ENCODE peak calls at places on chromosomes 1 and 21, in eight cellular contexts. One of them, this sample, is unnamed.
A peak's percentile ranks its signal among the peaks of the same experiment; 100 is the strongest.

GRCh38 chr1:66752000-66752592 is at the start of gene DYNLT5:
- DNase-seq in fibroblast of lung: peak; percentile 50
- DNase-seq in mammary epithelial cell: no peak
- DNase-seq in neural progenitor cell: peak; percentile 77
- DNase-seq in H1: no peak
- DNase-seq in uterus: peak; percentile 24
- DNase-seq in GM23338: peak; percentile 80
- DNase-seq in left ventricle myocardium inferior: peak; percentile 61
- DNase-seq in this sample: no peak

GRCh38 chr21:35637431-35637830 is 422.9 kb downstream of the SETD4 start:
- DNase-seq in fibroblast of lung: peak; percentile 66
- DNase-seq in mammary epithelial cell: peak; percentile 29
- DNase-seq in neural progenitor cell: no peak
- DNase-seq in H1: no peak
- DNase-seq in uterus: no peak
- DNase-seq in GM23338: no peak
- DNase-seq in left ventricle myocardium inferior: no peak
- DNase-seq in this sample: no peak

GRCh38 chr1:41674501-41674900 is 190.0 kb upstream of the EDN2 start:
- DNase-seq in fibroblast of lung: no peak
- DNase-seq in mammary epithelial cell: no peak
- DNase-seq in neural progenitor cell: no peak
- DNase-seq in H1: no peak
- DNase-seq in uterus: no peak
- DNase-seq in GM23338: no peak
- DNase-seq in left ventricle myocardium inferior: no peak
- DNase-seq in this sample: no peak

GRCh38 chr1:23791434-23792047 is 596 bp downstream of the LYPLA2 start:
- DNase-seq in fibroblast of lung: no peak
- DNase-seq in mammary epithelial cell: peak; percentile 56
- DNase-seq in neural progenitor cell: peak; percentile 60
- DNase-seq in H1: no peak
- DNase-seq in uterus: no peak
- DNase-seq in GM23338: peak; percentile 79
- DNase-seq in left ventricle myocardium inferior: peak; percentile 20
- DNase-seq in this sample: peak; percentile 67

GRCh38 chr1:230498704-230499103 is 72.6 kb upstream of the PGBD5 start:
- DNase-seq in fibroblast of lung: no peak
- DNase-seq in mammary epithelial cell: no peak
- DNase-seq in neural progenitor cell: no peak
- DNase-seq in H1: no peak
- DNase-seq in uterus: no peak
- DNase-seq in GM23338: no peak
- DNase-seq in left ventricle myocardium inferior: no peak
- DNase-seq in this sample: no peak

GRCh38 chr1:230308039-230308438 is 118.1 kb downstream of the PGBD5 start:
- DNase-seq in fibroblast of lung: peak; percentile 65
- DNase-seq in mammary epithelial cell: peak; percentile 94
- DNase-seq in neural progenitor cell: no peak
- DNase-seq in H1: no peak
- DNase-seq in uterus: peak; percentile 91
- DNase-seq in GM23338: no peak
- DNase-seq in left ventricle myocardium inferior: peak; percentile 69
- DNase-seq in this sample: peak; percentile 69

GRCh38 chr1:16163882-16164820 is 8.3 kb upstream of the EPHA2 start:
- DNase-seq in fibroblast of lung: peak; percentile 98
- DNase-seq in mammary epithelial cell: peak; percentile 93
- DNase-seq in neural progenitor cell: peak; percentile 51
- DNase-seq in H1: no peak
- DNase-seq in uterus: peak; percentile 78
- DNase-seq in GM23338: no peak
- DNase-seq in left ventricle myocardium inferior: no peak
- DNase-seq in this sample: peak; percentile 87

GRCh38 chr1:114310771-114311251 is 157.1 kb upstream of the SYT6 start:
- DNase-seq in fibroblast of lung: peak; percentile 51
- DNase-seq in mammary epithelial cell: no peak
- DNase-seq in neural progenitor cell: no peak
- DNase-seq in H1: no peak
- DNase-seq in uterus: no peak
- DNase-seq in GM23338: no peak
- DNase-seq in left ventricle myocardium inferior: no peak
- DNase-seq in this sample: no peak

GRCh38 chr21:45048026-45048698 is 26.2 kb upstream of the ADARB1 start:
- DNase-seq in fibroblast of lung: no peak
- DNase-seq in mammary epithelial cell: no peak
- DNase-seq in neural progenitor cell: no peak
- DNase-seq in H1: no peak
- DNase-seq in uterus: no peak
- DNase-seq in GM23338: no peak
- DNase-seq in left ventricle myocardium inferior: no peak
- DNase-seq in this sample: no peak

GRCh38 chr1:247482747-247483146 is 24.8 kb upstream of the OR2B11 start:
- DNase-seq in fibroblast of lung: no peak
- DNase-seq in mammary epithelial cell: peak; percentile 66
- DNase-seq in neural progenitor cell: no peak
- DNase-seq in H1: no peak
- DNase-seq in uterus: no peak
- DNase-seq in GM23338: no peak
- DNase-seq in left ventricle myocardium inferior: no peak
- DNase-seq in this sample: peak; percentile 32

GRCh38 chr21:35203093-35204021 is 154.3 kb upstream of the RUNX1 start:
- DNase-seq in fibroblast of lung: peak; percentile 85
- DNase-seq in mammary epithelial cell: no peak
- DNase-seq in neural progenitor cell: no peak
- DNase-seq in H1: no peak
- DNase-seq in uterus: no peak
- DNase-seq in GM23338: no peak
- DNase-seq in left ventricle myocardium inferior: no peak
- DNase-seq in this sample: no peak

GRCh38 chr1:19384113-19384512 is 72.0 kb downstream of the SLC66A1 start:
- DNase-seq in fibroblast of lung: no peak
- DNase-seq in mammary epithelial cell: no peak
- DNase-seq in neural progenitor cell: no peak
- DNase-seq in H1: no peak
- DNase-seq in uterus: peak; percentile 87
- DNase-seq in GM23338: no peak
- DNase-seq in left ventricle myocardium inferior: peak; percentile 43
- DNase-seq in this sample: no peak

GRCh38 chr1:247360116-247360898 is 28.6 kb upstream of the ZNF496 start:
- DNase-seq in fibroblast of lung: no peak
- DNase-seq in mammary epithelial cell: no peak
- DNase-seq in neural progenitor cell: no peak
- DNase-seq in H1: no peak
- DNase-seq in uterus: peak; percentile 60
- DNase-seq in GM23338: no peak
- DNase-seq in left ventricle myocardium inferior: no peak
- DNase-seq in this sample: no peak

GRCh38 chr1:25723250-25723880 is 76.6 kb upstream of the SELENON start:
- DNase-seq in fibroblast of lung: no peak
- DNase-seq in mammary epithelial cell: peak; percentile 8
- DNase-seq in neural progenitor cell: no peak
- DNase-seq in H1: no peak
- DNase-seq in uterus: no peak
- DNase-seq in GM23338: peak; percentile 45
- DNase-seq in left ventricle myocardium inferior: no peak
- DNase-seq in this sample: no peak

GRCh38 chr21:23853796-23854379 is 1753.4 kb downstream of the MRPL39 start:
- DNase-seq in fibroblast of lung: peak; percentile 35
- DNase-seq in mammary epithelial cell: no peak
- DNase-seq in neural progenitor cell: no peak
- DNase-seq in H1: no peak
- DNase-seq in uterus: no peak
- DNase-seq in GM23338: peak; percentile 45
- DNase-seq in left ventricle myocardium inferior: no peak
- DNase-seq in this sample: peak; percentile 21

GRCh38 chr1:229430761-229431269 is 3.1 kb downstream of the ACTA1 start:
- DNase-seq in fibroblast of lung: peak; percentile 52
- DNase-seq in mammary epithelial cell: no peak
- DNase-seq in neural progenitor cell: peak; percentile 92
- DNase-seq in H1: peak; percentile 53
- DNase-seq in uterus: no peak
- DNase-seq in GM23338: peak; percentile 94
- DNase-seq in left ventricle myocardium inferior: peak; percentile 69
- DNase-seq in this sample: no peak

GRCh38 chr1:231729541-231729940 is 103.0 kb downstream of the DISC1 start:
- DNase-seq in fibroblast of lung: no peak
- DNase-seq in mammary epithelial cell: no peak
- DNase-seq in neural progenitor cell: no peak
- DNase-seq in H1: no peak
- DNase-seq in uterus: no peak
- DNase-seq in GM23338: no peak
- DNase-seq in left ventricle myocardium inferior: no peak
- DNase-seq in this sample: no peak

GRCh38 chr1:62782197-62782886 is 1.6 kb upstream of the ATG4C start:
- DNase-seq in fibroblast of lung: peak; percentile 74
- DNase-seq in mammary epithelial cell: peak; percentile 50
- DNase-seq in neural progenitor cell: no peak
- DNase-seq in H1: no peak
- DNase-seq in uterus: no peak
- DNase-seq in GM23338: no peak
- DNase-seq in left ventricle myocardium inferior: no peak
- DNase-seq in this sample: no peak

GRCh38 chr1:172342584-172343245 is 77.8 kb upstream of the C1orf105 start:
- DNase-seq in fibroblast of lung: no peak
- DNase-seq in mammary epithelial cell: peak; percentile 13
- DNase-seq in neural progenitor cell: no peak
- DNase-seq in H1: no peak
- DNase-seq in uterus: no peak
- DNase-seq in GM23338: no peak
- DNase-seq in left ventricle myocardium inferior: no peak
- DNase-seq in this sample: no peak

GRCh38 chr1:59076612-59077011 is 220.3 kb upstream of the FGGY start:
- DNase-seq in fibroblast of lung: peak; percentile 55
- DNase-seq in mammary epithelial cell: no peak
- DNase-seq in neural progenitor cell: no peak
- DNase-seq in H1: no peak
- DNase-seq in uterus: no peak
- DNase-seq in GM23338: no peak
- DNase-seq in left ventricle myocardium inferior: no peak
- DNase-seq in this sample: peak; percentile 25

GRCh38 chr1:199954701-199955100 is 72.8 kb upstream of the NR5A2 start:
- DNase-seq in fibroblast of lung: no peak
- DNase-seq in mammary epithelial cell: no peak
- DNase-seq in neural progenitor cell: peak; percentile 70
- DNase-seq in H1: no peak
- DNase-seq in uterus: no peak
- DNase-seq in GM23338: peak; percentile 85
- DNase-seq in left ventricle myocardium inferior: no peak
- DNase-seq in this sample: no peak

GRCh38 chr1:84385347-84385746 is 12.9 kb upstream of the DNASE2B start:
- DNase-seq in fibroblast of lung: no peak
- DNase-seq in mammary epithelial cell: no peak
- DNase-seq in neural progenitor cell: no peak
- DNase-seq in H1: no peak
- DNase-seq in uterus: no peak
- DNase-seq in GM23338: no peak
- DNase-seq in left ventricle myocardium inferior: no peak
- DNase-seq in this sample: no peak
- TF ChIP-seq CTCF in fibroblast of lung: no peak
- TF ChIP-seq CTCF in mammary epithelial cell: no peak
- TF ChIP-seq CTCF in neural progenitor cell: no peak
- TF ChIP-seq CTCF in H1: no peak
- TF ChIP-seq CTCF in uterus: no peak
- TF ChIP-seq CTCF in GM23338: no peak
- TF ChIP-seq CTCF in left ventricle myocardium inferior: no peak
- TF ChIP-seq CTCF in this sample: no peak

GRCh38 chr21:27647401-27647800 is 680.5 kb upstream of the ADAMTS5 start:
- DNase-seq in fibroblast of lung: peak; percentile 15
- DNase-seq in mammary epithelial cell: peak; percentile 40
- DNase-seq in neural progenitor cell: no peak
- DNase-seq in H1: no peak
- DNase-seq in uterus: no peak
- DNase-seq in GM23338: no peak
- DNase-seq in left ventricle myocardium inferior: no peak
- DNase-seq in this sample: no peak

GRCh38 chr21:27649323-27649722 is 682.4 kb upstream of the ADAMTS5 start:
- DNase-seq in fibroblast of lung: peak; percentile 83
- DNase-seq in mammary epithelial cell: peak; percentile 88
- DNase-seq in neural progenitor cell: no peak
- DNase-seq in H1: no peak
- DNase-seq in uterus: no peak
- DNase-seq in GM23338: no peak
- DNase-seq in left ventricle myocardium inferior: no peak
- DNase-seq in this sample: peak; percentile 17

GRCh38 chr21:27648560-27648959 is 681.7 kb upstream of the ADAMTS5 start:
- DNase-seq in fibroblast of lung: peak; percentile 74
- DNase-seq in mammary epithelial cell: peak; percentile 85
- DNase-seq in neural progenitor cell: no peak
- DNase-seq in H1: no peak
- DNase-seq in uterus: no peak
- DNase-seq in GM23338: no peak
- DNase-seq in left ventricle myocardium inferior: no peak
- DNase-seq in this sample: peak; percentile 16

GRCh38 chr21:27647921-27648320 is 681.0 kb upstream of the ADAMTS5 start:
- DNase-seq in fibroblast of lung: no peak
- DNase-seq in mammary epithelial cell: no peak
- DNase-seq in neural progenitor cell: no peak
- DNase-seq in H1: no peak
- DNase-seq in uterus: no peak
- DNase-seq in GM23338: no peak
- DNase-seq in left ventricle myocardium inferior: no peak
- DNase-seq in this sample: no peak

GRCh38 chr21:27649746-27650145 is 682.9 kb upstream of the ADAMTS5 start:
- DNase-seq in fibroblast of lung: no peak
- DNase-seq in mammary epithelial cell: peak; percentile 40
- DNase-seq in neural progenitor cell: no peak
- DNase-seq in H1: no peak
- DNase-seq in uterus: no peak
- DNase-seq in GM23338: no peak
- DNase-seq in left ventricle myocardium inferior: no peak
- DNase-seq in this sample: no peak
- H3K27ac ChIP-seq in fibroblast of lung: peak overlapping the region; percentile 48
- H3K27ac ChIP-seq in mammary epithelial cell: peak overlapping the region; percentile 98
- H3K27ac ChIP-seq in neural progenitor cell: no peak overlapping the region
- H3K27ac ChIP-seq in H1: no peak overlapping the region
- H3K27ac ChIP-seq in uterus: no peak overlapping the region
- H3K27ac ChIP-seq in GM23338: no peak overlapping the region
- H3K27ac ChIP-seq in left ventricle myocardium inferior: no peak overlapping the region
- H3K27ac ChIP-seq in this sample: no peak overlapping the region

DNA sequence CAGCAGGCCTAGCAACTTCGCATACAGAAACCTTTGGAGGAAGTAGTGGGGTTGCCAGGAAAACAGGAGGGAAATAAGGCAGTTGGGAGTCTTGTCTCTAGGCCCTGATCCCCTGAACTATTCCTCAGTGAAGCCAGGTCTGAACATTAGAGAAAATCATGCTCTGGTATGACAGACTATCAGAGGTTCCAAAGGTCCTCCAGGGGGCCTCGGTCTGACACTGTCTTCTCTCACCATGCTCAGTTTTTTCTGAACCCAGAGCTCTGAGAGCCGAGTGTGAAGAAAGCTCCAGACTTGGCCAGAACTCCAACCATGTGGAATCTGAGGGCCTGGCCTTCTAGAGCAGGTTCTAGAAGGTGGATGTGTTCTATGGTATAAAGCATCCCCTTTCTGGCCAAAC is 4.0 kb downstream of the TOMM40L start:
- DNase-seq in fibroblast of lung: no peak
- DNase-seq in mammary epithelial cell: no peak
- DNase-seq in neural progenitor cell: peak; percentile 39
- DNase-seq in H1: no peak
- DNase-seq in uterus: no peak
- DNase-seq in GM23338: peak; percentile 65
- DNase-seq in left ventricle myocardium inferior: no peak
- DNase-seq in this sample: no peak
- TF ChIP-seq CTCF in fibroblast of lung: no peak
- TF ChIP-seq CTCF in mammary epithelial cell: no peak
- TF ChIP-seq CTCF in neural progenitor cell: peak; percentile 30
- TF ChIP-seq CTCF in H1: peak; percentile 25
- TF ChIP-seq CTCF in uterus: no peak
- TF ChIP-seq CTCF in GM23338: peak; percentile 63
- TF ChIP-seq CTCF in left ventricle myocardium inferior: no peak
- TF ChIP-seq CTCF in this sample: no peak

GRCh38 chr1:198867182-198867581 is 228.3 kb downstream of the PTPRC start:
- DNase-seq in fibroblast of lung: no peak
- DNase-seq in mammary epithelial cell: no peak
- DNase-seq in neural progenitor cell: no peak
- DNase-seq in H1: no peak
- DNase-seq in uterus: no peak
- DNase-seq in GM23338: no peak
- DNase-seq in left ventricle myocardium inferior: no peak
- DNase-seq in this sample: no peak
- H3K27ac ChIP-seq in fibroblast of lung: no peak overlapping the region
- H3K27ac ChIP-seq in mammary epithelial cell: no peak overlapping the region
- H3K27ac ChIP-seq in neural progenitor cell: no peak overlapping the region
- H3K27ac ChIP-seq in H1: no peak overlapping the region
- H3K27ac ChIP-seq in uterus: no peak overlapping the region
- H3K27ac ChIP-seq in GM23338: no peak overlapping the region
- H3K27ac ChIP-seq in left ventricle myocardium inferior: peak overlapping the region; percentile 18
- H3K27ac ChIP-seq in this sample: no peak overlapping the region

This sample was measured in RWPE1.